ENCODE peak calls at places on chromosomes 13 and 19, in six cellular contexts. A is H1, D is IMR-90, Q is neuronal stem cell, J is mesenchymal stem cell, G is trophoblast cell. F is an unnamed sample.

GRCh38 chr13:33771296-33771695 is 46.7 kb upstream of the RFC3 start:
- DNase-seq in D (no peak), A (no peak), J (no peak), G (no peak), Q (no peak), F (no peak)

GRCh38 chr13:73307481-73307880 is 248.7 kb downstream of the KLF5 start:
- DNase-seq in G (no peak), D (peak; percentile 59), J (no peak), Q (no peak), A (no peak), F (no peak)

GRCh38 chr19:39531834-39532232 is 819 bp downstream of the EID2B start:
- DNase-seq in G (no peak), J (no peak), D (no peak), Q (no peak), A (no peak), F (no peak)

GRCh38 chr13:40129467-40129866 is 474.0 kb downstream of the COG6 start:
- DNase-seq in Q (no peak), J (no peak), G (no peak), D (no peak), A (no peak), F (no peak)

GRCh38 chr13:104586010-104586746 is 1520.0 kb upstream of the SLC10A2 start:
- DNase-seq in Q (no peak), A (no peak), D (peak; percentile 87), G (peak; percentile 53), J (peak; percentile 56), F (no peak)

GRCh38 chr19:48393559-48394330 is at the start of gene GRIN2D:
- DNase-seq in J (peak; percentile 66), Q (no peak), D (peak; percentile 33), A (no peak), G (peak; percentile 59), F (peak; percentile 64)

GRCh38 chr19:57688011-57688763 is 6.4 kb downstream of the ZNF551 start:
- DNase-seq in D (no peak), G (peak; percentile 22), Q (no peak), J (no peak), A (no peak), F (peak; percentile 3)

GRCh38 chr19:3554254-3555083 is 2.9 kb downstream of the MFSD12 start:
- DNase-seq in D (no peak), G (no peak), J (no peak), Q (no peak), A (no peak), F (no peak)

GRCh38 chr19:37874784-37875183 is 31.6 kb downstream of the WDR87 start:
- DNase-seq in A (no peak), Q (no peak), D (peak; percentile 59), J (peak; percentile 35), G (no peak), F (no peak)

GRCh38 chr19:4583961-4584669 is 24.6 kb upstream of the SEMA6B start:
- DNase-seq in A (no peak), Q (peak; percentile 71), J (peak; percentile 47), D (no peak), G (no peak), F (peak; percentile 67)

GRCh38 chr19:30842926-30843325 is 470.7 kb downstream of the ZNF536 start:
- DNase-seq in J (no peak), Q (no peak), G (no peak), D (no peak), A (no peak), F (no peak)

GRCh38 chr19:38209671-38210457 is 14.2 kb downstream of the DPF1 start:
- DNase-seq in D (peak; percentile 37), Q (peak; percentile 53), G (no peak), J (peak; percentile 38), A (no peak), F (peak; percentile 72)

GRCh38 chr19:55287361-55288079 is 3.7 kb downstream of the BRSK1 start:
- DNase-seq in Q (no peak), D (no peak), G (no peak), J (no peak), A (no peak), F (no peak)

GRCh38 chr13:49046534-49046933 is 70.8 kb downstream of the FNDC3A start:
- DNase-seq in D (peak; percentile 29), G (no peak), A (no peak), Q (no peak), J (no peak), F (no peak)

GRCh38 chr13:62512194-62513141 is 1096.8 kb upstream of the PCDH20 start:
- DNase-seq in A (no peak), J (peak; percentile 18), D (peak; percentile 32), G (peak; percentile 1), Q (peak; percentile 30), F (peak; percentile 73)

GRCh38 chr13:77372275-77372674 is 45.4 kb upstream of the MYCBP2 start:
- DNase-seq in G (no peak), J (peak; percentile 76), Q (no peak), D (no peak), A (no peak), F (no peak)

GRCh38 chr19:20278342-20278741 is 111.3 kb downstream of the ZNF486 start:
- DNase-seq in D (no peak), Q (no peak), G (no peak), A (no peak), J (no peak), F (peak; percentile 53)

GRCh38 chr13:52984881-52985363 is 43.7 kb upstream of the OLFM4 start:
- DNase-seq in D (no peak), J (no peak), Q (no peak), G (no peak), A (no peak), F (no peak)

GRCh38 chr13:98842074-98842473 is 89.6 kb upstream of the SLC15A1 start:
- DNase-seq in G (no peak), D (no peak), A (no peak), Q (no peak), J (no peak), F (no peak)

GRCh38 chr13:86856996-86857395 is 814.2 kb upstream of the SLITRK5 start:
- DNase-seq in Q (no peak), A (no peak), D (peak; percentile 76), J (peak; percentile 26), G (no peak), F (peak; percentile 43)

GRCh38 chr19:7915250-7916136 is 863 bp downstream of the TGFBR3L start:
- DNase-seq in J (no peak), G (no peak), D (no peak), Q (no peak), A (no peak), F (no peak)

GRCh38 chr13:100773923-100774641 is 99.5 kb upstream of the TMTC4 start:
- DNase-seq in D (no peak), J (no peak), G (peak; percentile 5), A (no peak), Q (no peak), F (no peak)

DNA sequence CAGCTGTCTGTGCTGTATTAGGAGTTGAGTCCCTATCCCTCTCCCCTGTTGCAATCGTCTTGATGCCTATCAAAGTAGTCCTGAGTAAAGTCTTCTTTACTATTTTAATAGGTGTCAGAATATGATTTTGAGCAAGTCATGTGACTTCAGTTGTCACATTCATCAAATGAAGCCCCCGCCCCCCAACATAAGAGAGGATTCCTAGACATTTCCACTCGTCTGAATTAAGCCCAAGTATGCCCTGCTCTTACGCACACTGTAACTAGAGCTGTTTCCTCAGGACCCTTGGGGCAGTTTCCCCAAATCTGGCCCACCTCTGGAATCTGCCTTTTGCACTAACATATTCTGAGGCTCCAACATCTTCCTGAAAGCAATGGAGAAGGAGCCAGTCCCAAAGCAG is 25.5 kb downstream of the SACS start:
- DNase-seq in J (no peak), A (no peak), Q (no peak), G (no peak), D (no peak), F (no peak)
- H3K14ac ChIP-seq in J (no peak overlapping the region), A (no peak overlapping the region), Q (no peak overlapping the region), G (no peak overlapping the region), D (no peak overlapping the region), F (no peak overlapping the region)

GRCh38 chr19:41811981-41812380 is 15.6 kb downstream of the CEACAM3 start:
- DNase-seq in Q (no peak), A (no peak), G (no peak), J (no peak), D (no peak), F (no peak)

GRCh38 chr19:41810301-41810700 is 13.9 kb downstream of the CEACAM3 start:
- DNase-seq in Q (no peak), G (no peak), A (no peak), J (no peak), D (no peak), F (no peak)

GRCh38 chr19:41813911-41814310 is 17.5 kb downstream of the CEACAM3 start:
- DNase-seq in Q (no peak), J (no peak), G (no peak), D (no peak), A (no peak), F (no peak)

GRCh38 chr19:41808663-41809566 is 12.5 kb downstream of the CEACAM3 start:
- DNase-seq in J (no peak), A (no peak), D (no peak), Q (no peak), G (no peak), F (no peak)

GRCh38 chr19:41811036-41811435 is 14.6 kb downstream of the CEACAM3 start:
- DNase-seq in D (no peak), Q (no peak), J (no peak), A (no peak), G (no peak), F (no peak)
- H3K14ac ChIP-seq in D (no peak overlapping the region), Q (no peak overlapping the region), J (no peak overlapping the region), A (no peak overlapping the region), G (no peak overlapping the region), F (no peak overlapping the region)

GRCh38 chr13:111549464-111549863 is 229.0 kb downstream of the TEX29 start:
- DNase-seq in A (no peak), G (no peak), D (no peak), J (no peak), Q (no peak), F (no peak)

GRCh38 chr13:111548805-111549204 is 228.4 kb downstream of the TEX29 start:
- DNase-seq in G (no peak), Q (no peak), J (no peak), D (no peak), A (no peak), F (no peak)

GRCh38 chr13:111550062-111550461 is 229.6 kb downstream of the TEX29 start:
- DNase-seq in G (no peak), Q (no peak), A (no peak), D (no peak), J (no peak), F (no peak)

GRCh38 chr13:111552891-111553637 is 232.6 kb downstream of the TEX29 start:
- DNase-seq in J (no peak), D (no peak), Q (no peak), A (no peak), G (no peak), F (no peak)

GRCh38 chr13:111551421-111551820 is 231.0 kb downstream of the TEX29 start:
- DNase-seq in Q (no peak), A (no peak), G (no peak), J (no peak), D (no peak), F (no peak)
- H3K14ac ChIP-seq in Q (no peak overlapping the region), A (no peak overlapping the region), G (no peak overlapping the region), J (no peak overlapping the region), D (no peak overlapping the region), F (no peak overlapping the region)

GRCh38 chr19:16111160-16111908 is at the start of gene RAB8A:
- DNase-seq in J (peak; percentile 99), Q (peak; percentile 99), D (peak; percentile 99), G (peak; percentile 100), A (peak; percentile 96), F (peak; percentile 99)

GRCh38 chr19:16104722-16105121 is 7.0 kb upstream of the RAB8A start:
- DNase-seq in A (no peak), D (no peak), J (no peak), Q (no peak), G (no peak), F (no peak)

GRCh38 chr19:16100524-16100923 is 11.2 kb upstream of the RAB8A start:
- DNase-seq in G (no peak), A (no peak), Q (no peak), D (no peak), J (no peak), F (no peak)

GRCh38 chr19:16106121-16106520 is 5.6 kb upstream of the RAB8A start:
- DNase-seq in Q (no peak), A (no peak), G (no peak), D (peak; percentile 53), J (peak; percentile 88), F (no peak)
- H3K14ac ChIP-seq in Q (no peak overlapping the region), A (no peak overlapping the region), G (no peak overlapping the region), D (no peak overlapping the region), J (no peak overlapping the region), F (no peak overlapping the region)